ENCODE peak calls at places on chromosomes 16 and 17, in eight cellular contexts. I, H, P, A, S, U, E and B are unnamed samples.

GRCh38 chr17:27609606-27610303 is 21.2 kb upstream of the LGALS9 start:
- DNase-seq in I (peak), H (no peak), P (no peak), A (peak), S (peak), U (peak), E (no peak), B (no peak)

GRCh38 chr16:48047273-48047672 is 108.5 kb downstream of the ABCC12 start:
- DNase-seq in I (no peak), H (no peak), P (no peak), A (no peak), S (no peak), U (no peak), E (no peak), B (no peak)

GRCh38 chr17:7323731-7324437 is 5.3 kb downstream of the NEURL4 start:
- DNase-seq in I (peak), H (peak), P (peak), A (peak), S (peak), U (no peak), E (peak), B (peak)

GRCh38 chr17:4172356-4172755 is 29.4 kb downstream of the CYB5D2 start:
- DNase-seq in I (no peak), H (no peak), P (no peak), A (no peak), S (no peak), U (no peak), E (no peak), B (no peak)

GRCh38 chr17:35752471-35752870 is 568 bp downstream of the GAS2L2 start:
- DNase-seq in I (no peak), H (no peak), P (no peak), A (no peak), S (no peak), U (no peak), E (no peak), B (no peak)

GRCh38 chr16:4521971-4522623 is 16.5 kb downstream of the CDIP1 start:
- DNase-seq in I (no peak), H (no peak), P (no peak), A (no peak), S (peak), U (no peak), E (no peak), B (peak)

GRCh38 chr17:16351831-16352230 is 1.4 kb downstream of the CENPV start:
- DNase-seq in I (no peak), H (no peak), P (peak), A (peak), S (no peak), U (no peak), E (no peak), B (no peak)

GRCh38 chr16:1556254-1556653 is 22.8 kb downstream of the TMEM204 start:
- DNase-seq in I (no peak), H (peak), P (no peak), A (peak), S (no peak), U (no peak), E (no peak), B (no peak)

GRCh38 chr17:57806083-57806830 is 43.6 kb downstream of the MRPS23 start:
- DNase-seq in I (no peak), H (no peak), P (no peak), A (no peak), S (no peak), U (no peak), E (no peak), B (no peak)

GRCh38 chr17:69047368-69048263 is 13.1 kb downstream of the ABCA9 start:
- DNase-seq in I (no peak), H (peak), P (no peak), A (peak), S (no peak), U (no peak), E (no peak), B (peak)

GRCh38 chr16:2149630-2150417 is 1.4 kb downstream of the RAB26 start:
- DNase-seq in I (peak), H (no peak), P (peak), A (no peak), S (no peak), U (peak), E (no peak), B (peak)

GRCh38 chr16:19130852-19131808 is 17.4 kb downstream of the ITPRIPL2 start:
- DNase-seq in I (no peak), H (no peak), P (peak), A (peak), S (no peak), U (peak), E (no peak), B (peak)